ENCODE peak calls at places on chromosomes 1 and 21, in eight cellular contexts. W is HL-60; J is transverse colon; P is adrenal gland; Y is cardiac muscle cell; V is coronary artery; G is psoas muscle; B is CD8-positive, alpha-beta T cell. R is an unnamed sample.

GRCh38 chr1:109447524-109447923 is 18.8 kb upstream of the SYPL2 start:
- DNase-seq in W (no peak), J (no peak), P (no peak), Y (no peak), V (no peak), G (no peak), B (no peak), R (no peak)

GRCh38 chr1:175116903-175117302 is 49.3 kb downstream of the TNN start:
- DNase-seq in W (no peak), J (no peak), P (no peak), Y (no peak), V (no peak), G (no peak), B (no peak), R (no peak)

GRCh38 chr1:42908046-42908445 is 50.6 kb downstream of the SLC2A1 start:
- DNase-seq in W (no peak), J (no peak), P (no peak), Y (no peak), V (no peak), G (no peak), B (no peak), R (no peak)

GRCh38 chr21:45204395-45204794 is 83.3 kb downstream of the POFUT2 start:
- DNase-seq in W (no peak), J (no peak), P (no peak), Y (no peak), V (no peak), G (no peak), B (no peak), R (no peak)

GRCh38 chr1:181090653-181091126 is 2.2 kb downstream of the IER5 start:
- DNase-seq in W (no peak), J (peak; percentile 62), P (no peak), Y (no peak), V (no peak), G (no peak), B (no peak), R (peak; percentile 18)

GRCh38 chr1:19374926-19375325 is 62.8 kb downstream of the SLC66A1 start:
- DNase-seq in W (no peak), J (no peak), P (no peak), Y (no peak), V (no peak), G (no peak), B (no peak), R (no peak)

GRCh38 chr1:201025571-201026002 is 2.1 kb upstream of the KIF21B start:
- DNase-seq in W (peak; percentile 27), J (no peak), P (no peak), Y (peak; percentile 30), V (no peak), G (no peak), B (no peak), R (peak; percentile 43)

GRCh38 chr1:167715653-167716302 is 6.0 kb upstream of the MPZL1 start:
- DNase-seq in W (no peak), J (no peak), P (no peak), Y (peak; percentile 17), V (no peak), G (no peak), B (no peak), R (no peak)

GRCh38 chr1:195550071-195550862 is 1058.0 kb downstream of the KCNT2 start:
- DNase-seq in W (no peak), J (peak; percentile 48), P (no peak), Y (no peak), V (no peak), G (no peak), B (no peak), R (no peak)

GRCh38 chr1:58886611-58887010 is 102.8 kb upstream of the JUN start:
- DNase-seq in W (no peak), J (no peak), P (no peak), Y (no peak), V (no peak), G (no peak), B (no peak), R (no peak)

GRCh38 chr1:151510614-151510956 is 602 bp upstream of the CGN start:
- DNase-seq in W (no peak), J (no peak), P (no peak), Y (no peak), V (no peak), G (no peak), B (no peak), R (no peak)

GRCh38 chr1:112840631-112841624 is 115.1 kb downstream of the SLC16A1 start:
- DNase-seq in W (peak; percentile 52), J (no peak), P (no peak), Y (peak; percentile 62), V (no peak), G (no peak), B (no peak), R (no peak)

GRCh38 chr1:158035014-158035413 is 41.6 kb downstream of the KIRREL1 start:
- DNase-seq in W (no peak), J (no peak), P (no peak), Y (no peak), V (no peak), G (no peak), B (no peak), R (no peak)

GRCh38 chr1:41447995-41448770 is 36.3 kb downstream of the EDN2 start:
- DNase-seq in W (no peak), J (no peak), P (no peak), Y (no peak), V (no peak), G (no peak), B (no peak), R (no peak)

GRCh38 chr1:110616587-110616986 is 10.4 kb upstream of the KCNA2 start:
- DNase-seq in W (peak; percentile 83), J (no peak), P (no peak), Y (no peak), V (no peak), G (no peak), B (no peak), R (no peak)

GRCh38 chr1:86382878-86383277 is 13.2 kb downstream of the ODF2L start:
- DNase-seq in W (no peak), J (no peak), P (no peak), Y (no peak), V (no peak), G (no peak), B (no peak), R (no peak)

GRCh38 chr1:235511470-235512240 is 7.4 kb upstream of the B3GALNT2 start:
- DNase-seq in W (peak; percentile 4), J (no peak), P (no peak), Y (peak; percentile 5), V (no peak), G (no peak), B (no peak), R (no peak)

GRCh38 chr1:63868220-63868897 is 94.5 kb downstream of the ROR1 start:
- DNase-seq in W (no peak), J (no peak), P (no peak), Y (no peak), V (no peak), G (no peak), B (no peak), R (peak; percentile 24)
- TF ChIP-seq CTCF in W (no peak), J (no peak), P (no peak), Y (no peak), V (no peak), G (no peak), B (no peak), R (peak; percentile 50)

DNA sequence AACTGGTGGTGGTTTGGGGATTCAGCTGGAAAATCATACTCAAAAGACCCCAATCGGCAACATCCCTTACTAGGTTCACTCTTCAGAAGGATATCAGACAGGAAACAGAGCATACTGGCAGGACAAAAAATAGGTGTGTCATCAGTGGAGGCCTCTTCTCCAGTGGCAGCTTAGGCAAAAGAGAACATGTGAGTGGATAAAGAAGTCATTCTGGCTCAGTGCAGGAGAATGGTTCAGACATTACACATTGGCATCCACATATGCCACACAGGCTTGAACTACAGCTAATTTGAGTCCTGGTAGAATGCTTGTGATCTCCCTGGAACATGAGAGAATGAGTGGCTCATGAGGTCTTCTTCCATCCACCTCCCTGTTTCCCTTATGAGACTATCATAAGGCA is 24.8 kb downstream of the VAMP4 start:
- DNase-seq in W (no peak), J (no peak), P (no peak), Y (no peak), V (no peak), G (no peak), B (no peak), R (no peak)
- H3K27ac ChIP-seq in W (no peak overlapping the region), J (no peak overlapping the region), P (no peak overlapping the region), Y (peak overlapping the region; percentile 18), V (no peak overlapping the region), G (peak overlapping the region; percentile 73), B (no peak overlapping the region), R (no peak overlapping the region)

GRCh38 chr1:192627901-192628300 is 8.0 kb upstream of the RGS13 start:
- DNase-seq in W (no peak), J (no peak), P (no peak), Y (no peak), V (no peak), G (no peak), B (no peak), R (peak; percentile 46)
- H3K4me3 ChIP-seq in W (no peak overlapping the region), J (no peak overlapping the region), P (no peak overlapping the region), Y (no peak overlapping the region), V (no peak overlapping the region), G (no peak overlapping the region), B (no peak overlapping the region), R (peak overlapping the region; percentile 66)

GRCh38 chr1:28115267-28115666 is 26.9 kb upstream of the EYA3 start:
- DNase-seq in W (peak; percentile 96), J (peak; percentile 17), P (no peak), Y (no peak), V (no peak), G (no peak), B (peak; percentile 5), R (no peak)

GRCh38 chr1:28110555-28110954 is 22.1 kb upstream of the EYA3 start:
- DNase-seq in W (no peak), J (no peak), P (no peak), Y (no peak), V (no peak), G (no peak), B (no peak), R (no peak)

GRCh38 chr1:28114844-28115243 is 26.4 kb upstream of the EYA3 start:
- DNase-seq in W (no peak), J (no peak), P (no peak), Y (no peak), V (no peak), G (no peak), B (no peak), R (no peak)

GRCh38 chr1:28111157-28111556 is 22.7 kb upstream of the EYA3 start:
- DNase-seq in W (peak; percentile 65), J (no peak), P (no peak), Y (no peak), V (no peak), G (no peak), B (no peak), R (no peak)

DNA sequence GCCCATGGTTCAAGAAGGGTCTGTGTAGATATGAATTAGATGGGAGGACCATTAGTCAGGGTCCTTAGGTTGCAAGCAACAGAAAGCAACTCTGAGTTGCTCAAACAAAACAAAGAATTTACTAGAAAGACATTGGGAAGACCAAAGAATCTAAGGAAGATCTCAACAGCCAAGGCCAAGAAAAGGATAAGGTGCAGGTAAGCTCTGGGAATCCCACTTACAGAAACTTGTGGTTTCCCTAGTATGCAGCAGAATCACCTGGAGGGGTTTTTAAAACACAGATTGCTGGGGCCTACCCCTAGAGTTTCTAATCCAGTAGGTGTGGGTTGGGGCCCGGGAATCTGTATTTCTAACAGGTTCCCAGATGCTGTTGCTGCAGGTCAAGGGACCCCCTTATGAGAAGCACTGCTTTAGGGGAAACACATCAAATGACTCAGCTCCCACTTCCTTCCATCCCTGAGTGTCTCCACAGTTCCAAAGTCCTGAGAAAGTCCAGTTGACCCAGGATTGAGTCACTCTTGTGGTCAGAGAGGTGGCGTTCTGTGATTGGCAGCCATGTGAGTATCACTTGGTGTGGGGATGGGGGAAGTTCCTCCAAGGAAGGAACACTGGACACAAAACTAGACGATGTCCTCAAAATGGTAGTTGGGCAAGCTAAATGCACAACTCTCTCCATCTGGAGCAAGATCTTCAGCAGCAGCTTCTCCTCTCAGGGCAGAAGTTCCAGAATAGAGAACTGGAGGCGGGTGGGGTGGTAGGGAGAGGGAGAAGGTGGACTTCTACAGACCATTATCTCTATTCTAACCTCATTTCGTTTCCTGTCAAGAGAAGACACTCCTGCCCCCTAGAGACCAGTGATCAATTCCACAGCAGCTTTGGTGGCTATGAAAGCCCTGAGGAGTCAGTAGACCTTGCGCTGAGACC is 24.2 kb upstream of the EYA3 start:
- DNase-seq in W (peak; percentile 80), J (peak; percentile 30), P (no peak), Y (no peak), V (no peak), G (no peak), B (no peak), R (peak; percentile 38)
- TF ChIP-seq CTCF in W (peak; percentile 15), J (peak; percentile 20), P (peak; percentile 15), Y (peak; percentile 19), V (no peak), G (no peak), B (no peak), R (peak; percentile 73)

R was measured in OCI-LY7.